ENCODE peak calls at places on chromosomes 5 and 9, in six cellular contexts. I, J, A, P, V and Y are unnamed samples.

GRCh38 chr9:126474201-126474765 is 139.4 kb upstream of the LMX1B start:
- DNase-seq in V (no peak), J (no peak), A (no peak), P (no peak), I (no peak), Y (no peak)

GRCh38 chr5:112692472-112692871 is 45.2 kb upstream of the APC start:
- DNase-seq in P (no peak), V (no peak), A (no peak), I (no peak), J (no peak), Y (peak; percentile 21)

GRCh38 chr5:169182797-169183196 is 118.1 kb downstream of the SLIT3 start:
- DNase-seq in A (no peak), J (no peak), P (no peak), I (no peak), V (no peak), Y (no peak)

GRCh38 chr5:156942064-156942463 is 21.0 kb downstream of the TIMD4 start:
- DNase-seq in J (no peak), A (no peak), V (no peak), I (no peak), P (no peak), Y (no peak)

GRCh38 chr5:68519135-68519534 is 303.6 kb downstream of the PIK3R1 start:
- DNase-seq in I (no peak), J (no peak), A (no peak), V (no peak), P (no peak), Y (no peak)

GRCh38 chr5:35194636-35195471 is 35.4 kb downstream of the PRLR start:
- DNase-seq in A (no peak), P (no peak), I (no peak), J (no peak), V (peak; percentile 71), Y (peak; percentile 36)

GRCh38 chr9:13707635-13708410 is 428.3 kb upstream of the MPDZ start:
- DNase-seq in P (no peak), J (no peak), V (no peak), A (no peak), I (peak; percentile 16), Y (no peak)

GRCh38 chr9:4065054-4065453 is 234.8 kb downstream of the GLIS3 start:
- DNase-seq in P (no peak), V (no peak), A (no peak), J (no peak), I (no peak), Y (no peak)

GRCh38 chr5:2752059-2752874 is 790 bp upstream of the IRX2 start:
- DNase-seq in A (no peak), J (no peak), I (no peak), P (no peak), V (no peak), Y (no peak)

GRCh38 chr9:121569266-121569648 is 69.6 kb upstream of the GGTA1 start:
- DNase-seq in I (no peak), J (no peak), V (no peak), A (no peak), P (no peak), Y (no peak)

GRCh38 chr9:124611106-124611505 is 103.9 kb upstream of the NR5A1 start:
- DNase-seq in I (no peak), P (no peak), J (no peak), V (no peak), A (no peak), Y (no peak)

GRCh38 chr9:117682955-117683710 is 21.1 kb upstream of the TLR4 start:
- DNase-seq in I (no peak), P (no peak), V (no peak), J (no peak), A (no peak), Y (peak; percentile 34)

GRCh38 chr5:173457482-173457881 is 129.3 kb upstream of the STC2 start:
- DNase-seq in J (no peak), A (no peak), I (no peak), V (no peak), P (no peak), Y (no peak)

GRCh38 chr9:73158723-73159122 is 7.1 kb downstream of the ANXA1 start:
- DNase-seq in P (no peak), J (no peak), V (no peak), A (no peak), I (no peak), Y (no peak)

GRCh38 chr5:74632947-74633356 is 7.6 kb downstream of the ENC1 start:
- DNase-seq in J (no peak), I (peak; percentile 81), P (no peak), V (peak; percentile 68), A (no peak), Y (no peak)

GRCh38 chr9:7901676-7902075 is 102.1 kb upstream of the DMAC1 start:
- DNase-seq in V (no peak), I (peak; percentile 6), A (no peak), P (no peak), J (no peak), Y (no peak)

GRCh38 chr5:145960848-145961600 is 24.6 kb downstream of the SH3RF2 start:
- DNase-seq in V (no peak), J (no peak), A (no peak), P (no peak), I (no peak), Y (no peak)

GRCh38 chr5:80069918-80070318 is 34.8 kb downstream of the THBS4 start:
- DNase-seq in V (no peak), P (no peak), I (no peak), J (no peak), A (no peak), Y (no peak)

GRCh38 chr5:111628901-111629300 is 116.6 kb upstream of the STARD4 start:
- DNase-seq in P (no peak), I (no peak), A (no peak), J (no peak), V (no peak), Y (no peak)

GRCh38 chr9:126516936-126517750 is 96.6 kb upstream of the LMX1B start:
- DNase-seq in J (peak; percentile 80), A (no peak), P (no peak), V (peak; percentile 87), I (peak; percentile 32), Y (no peak)

GRCh38 chr9:133664651-133665050 is 28.5 kb downstream of the DBH start:
- DNase-seq in P (no peak), V (no peak), J (peak; percentile 68), I (no peak), A (no peak), Y (no peak)

GRCh38 chr9:95510610-95511231 is 6.0 kb downstream of the PTCH1 start:
- DNase-seq in P (peak; percentile 83), I (peak; percentile 93), J (peak; percentile 91), V (peak; percentile 85), A (peak; percentile 75), Y (peak; percentile 46)

GRCh38 chr5:35926389-35927051 is 11.9 kb downstream of the CAPSL start:
- DNase-seq in J (peak; percentile 63), I (peak; percentile 51), V (peak; percentile 17), P (peak; percentile 79), A (no peak), Y (no peak)

GRCh38 chr5:36777105-36777757 is 99.3 kb upstream of the NIPBL start:
- DNase-seq in J (peak; percentile 48), P (peak; percentile 15), I (peak; percentile 37), A (peak; percentile 5), V (peak; percentile 27), Y (no peak)

GRCh38 chr9:70081120-70081495 is 37.5 kb downstream of the MAMDC2 start:
- DNase-seq in J (no peak), A (no peak), I (no peak), V (no peak), P (no peak), Y (no peak)

GRCh38 chr5:106314221-106314824 is 1356.4 kb downstream of the EFNA5 start:
- DNase-seq in I (no peak), J (no peak), V (no peak), P (no peak), A (no peak), Y (no peak)

GRCh38 chr5:171207256-171207866 is 101.7 kb upstream of the TLX3 start:
- DNase-seq in P (peak; percentile 32), I (peak; percentile 52), A (peak; percentile 13), V (peak; percentile 27), J (peak; percentile 15), Y (no peak)

GRCh38 chr5:116002116-116002906 is 30.0 kb upstream of the ARL14EPL start:
- DNase-seq in I (peak; percentile 5), V (no peak), A (no peak), J (no peak), P (no peak), Y (no peak)

GRCh38 chr9:131045300-131046092 is 36.5 kb downstream of the LAMC3 start:
- DNase-seq in P (peak; percentile 68), A (no peak), I (no peak), J (no peak), V (no peak), Y (no peak)

GRCh38 chr5:138760448-138761110 is 7.4 kb downstream of the CTNNA1 start:
- DNase-seq in I (no peak), P (no peak), A (no peak), V (no peak), J (no peak), Y (no peak)
- TF ChIP-seq CHD2 in I (no peak), P (no peak), A (no peak), V (no peak), J (no peak), Y (no peak)

GRCh38 chr9:36948051-36948450 is 86.0 kb downstream of the PAX5 start:
- DNase-seq in J (no peak), V (no peak), P (no peak), A (no peak), I (no peak), Y (no peak)

GRCh38 chr9:36949470-36949869 is 84.6 kb downstream of the PAX5 start:
- DNase-seq in V (no peak), P (no peak), J (no peak), I (no peak), A (no peak), Y (no peak)

GRCh38 chr9:36945999-36946398 is 88.1 kb downstream of the PAX5 start:
- DNase-seq in I (no peak), A (no peak), V (no peak), P (no peak), J (no peak), Y (no peak)

GRCh38 chr9:36950389-36950788 is 83.7 kb downstream of the PAX5 start:
- DNase-seq in P (no peak), V (no peak), J (no peak), A (no peak), I (no peak), Y (no peak)

GRCh38 chr9:36946653-36947052 is 87.4 kb downstream of the PAX5 start:
- DNase-seq in J (peak; percentile 45), A (no peak), V (no peak), I (no peak), P (no peak), Y (no peak)
- TF ChIP-seq CHD2 in J (no peak), A (no peak), V (no peak), I (no peak), P (no peak), Y (no peak)

DNA sequence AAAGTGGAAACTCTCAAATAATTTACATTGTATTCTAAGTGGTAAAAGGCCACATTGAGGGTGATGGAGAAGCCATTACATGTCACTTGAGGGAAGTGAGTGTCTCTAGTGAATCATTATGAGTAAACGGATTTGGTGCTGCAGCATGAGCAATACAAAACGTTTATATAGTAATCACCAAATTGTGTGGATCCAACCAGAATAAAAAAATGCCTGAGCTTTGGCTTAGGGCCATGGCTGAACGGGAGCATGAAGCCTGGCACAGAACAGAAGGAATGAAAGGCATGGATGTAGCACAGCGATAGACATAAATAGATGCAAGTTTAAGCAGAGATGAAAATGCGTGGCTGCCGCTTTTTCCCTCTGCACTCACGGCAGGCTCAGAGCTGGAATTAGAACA is 58.3 kb downstream of the PTTG1 start:
- DNase-seq in A (no peak), I (no peak), J (no peak), V (no peak), P (no peak), Y (no peak)
- TF ChIP-seq CHD2 in A (no peak), I (no peak), J (no peak), V (no peak), P (no peak), Y (no peak)

GRCh38 chr5:78879541-78879940 is 105.6 kb downstream of the ARSB start:
- DNase-seq in P (no peak), J (no peak), I (no peak), V (no peak), A (no peak), Y (no peak)
- TF ChIP-seq CHD2 in P (no peak), J (no peak), I (no peak), V (no peak), A (no peak), Y (no peak)